ENCODE peak calls at places on chromosome 17, in nine cellular contexts. V is thyroid gland; H is D721Med; X is CD4-positive, alpha-beta T cell; G is Calu3; K is GM06990; D is astrocyte of the cerebellum; B is osteoblast; P is A549. I is an unnamed sample.

GRCh38 chr17:66304304-66305174 is 2.1 kb downstream of the PRKCA start:
- DNase-seq in V (no peak), H (no peak), X (no peak), G (peak), K (no peak), D (no peak), B (peak), P (peak), I (no peak)

GRCh38 chr17:78176548-78177025 is 8.2 kb downstream of the SYNGR2 start:
- DNase-seq in V (peak), H (no peak), X (peak), G (no peak), K (peak), D (no peak), B (peak), P (peak), I (no peak)

GRCh38 chr17:78376161-78376560 is 2.3 kb upstream of the PGS1 start:
- DNase-seq in V (no peak), H (no peak), X (no peak), G (no peak), K (no peak), D (no peak), B (peak), P (no peak), I (no peak)

GRCh38 chr17:9074106-9074505 is 52.8 kb downstream of the NTN1 start:
- DNase-seq in V (no peak), H (no peak), X (no peak), G (peak), K (no peak), D (no peak), B (no peak), P (no peak), I (no peak)

GRCh38 chr17:75876938-75877751 is 1.2 kb downstream of the TRIM47 start:
- DNase-seq in V (peak), H (no peak), X (no peak), G (peak), K (peak), D (peak), B (peak), P (peak), I (peak)

GRCh38 chr17:41882756-41883155 is 17.5 kb upstream of the KLHL11 start:
- DNase-seq in V (no peak), H (peak), X (no peak), G (no peak), K (no peak), D (no peak), B (no peak), P (no peak), I (no peak)

GRCh38 chr17:7293821-7294613 is 422 bp downstream of the YBX2 start:
- DNase-seq in V (peak), H (peak), X (no peak), G (no peak), K (no peak), D (no peak), B (peak), P (no peak), I (no peak)

GRCh38 chr17:35160354-35161201 is 13.0 kb downstream of the UNC45B start:
- DNase-seq in V (no peak), H (no peak), X (no peak), G (no peak), K (no peak), D (no peak), B (no peak), P (no peak), I (no peak)

GRCh38 chr17:76408037-76408849 is 23.8 kb downstream of the SPHK1 start:
- DNase-seq in V (peak), H (no peak), X (peak), G (peak), K (no peak), D (no peak), B (peak), P (peak), I (peak)

GRCh38 chr17:67139289-67139688 is 94.9 kb downstream of the CACNG1 start:
- DNase-seq in V (no peak), H (no peak), X (no peak), G (no peak), K (no peak), D (no peak), B (no peak), P (no peak), I (no peak)

GRCh38 chr17:64634217-64634616 is 27.9 kb downstream of the SMURF2 start:
- DNase-seq in V (no peak), H (no peak), X (no peak), G (no peak), K (no peak), D (no peak), B (no peak), P (no peak), I (no peak)

GRCh38 chr17:67260051-67260987 is 15.3 kb upstream of the HELZ start:
- DNase-seq in V (peak), H (no peak), X (no peak), G (peak), K (no peak), D (peak), B (peak), P (peak), I (no peak)

GRCh38 chr17:74071280-74071679 is 132.2 kb upstream of the RPL38 start:
- DNase-seq in V (no peak), H (no peak), X (no peak), G (no peak), K (no peak), D (no peak), B (no peak), P (no peak), I (no peak)

GRCh38 chr17:74072340-74072739 is 131.1 kb upstream of the RPL38 start:
- DNase-seq in V (no peak), H (no peak), X (no peak), G (no peak), K (no peak), D (no peak), B (no peak), P (no peak), I (no peak)

DNA sequence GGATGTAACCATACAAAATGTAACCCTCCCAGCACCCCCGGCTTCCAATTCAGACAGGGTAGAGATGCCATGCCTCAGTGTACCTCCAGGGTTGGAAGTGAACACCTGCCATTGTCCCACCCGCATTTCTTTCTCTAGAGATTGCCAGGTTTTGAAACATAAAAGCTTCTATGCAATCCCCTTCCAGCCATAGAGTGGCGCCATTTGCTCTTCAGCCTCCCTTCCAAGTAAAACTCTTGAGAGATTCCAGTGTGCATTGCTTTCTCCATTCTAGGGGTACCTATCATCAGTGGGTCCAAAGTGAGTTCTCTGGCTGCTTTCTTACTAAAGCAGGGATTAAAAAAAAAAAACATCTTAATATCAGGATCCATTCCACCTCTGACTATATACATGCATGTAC is 133.1 kb upstream of the RPL38 start:
- DNase-seq in V (no peak), H (no peak), X (no peak), G (no peak), K (no peak), D (no peak), B (no peak), P (no peak), I (no peak)
- TF ChIP-seq CTCF in V (no peak), H (peak), X (no peak), G (no peak), K (no peak), D (no peak), B (no peak), P (no peak), I (no peak)

DNA sequence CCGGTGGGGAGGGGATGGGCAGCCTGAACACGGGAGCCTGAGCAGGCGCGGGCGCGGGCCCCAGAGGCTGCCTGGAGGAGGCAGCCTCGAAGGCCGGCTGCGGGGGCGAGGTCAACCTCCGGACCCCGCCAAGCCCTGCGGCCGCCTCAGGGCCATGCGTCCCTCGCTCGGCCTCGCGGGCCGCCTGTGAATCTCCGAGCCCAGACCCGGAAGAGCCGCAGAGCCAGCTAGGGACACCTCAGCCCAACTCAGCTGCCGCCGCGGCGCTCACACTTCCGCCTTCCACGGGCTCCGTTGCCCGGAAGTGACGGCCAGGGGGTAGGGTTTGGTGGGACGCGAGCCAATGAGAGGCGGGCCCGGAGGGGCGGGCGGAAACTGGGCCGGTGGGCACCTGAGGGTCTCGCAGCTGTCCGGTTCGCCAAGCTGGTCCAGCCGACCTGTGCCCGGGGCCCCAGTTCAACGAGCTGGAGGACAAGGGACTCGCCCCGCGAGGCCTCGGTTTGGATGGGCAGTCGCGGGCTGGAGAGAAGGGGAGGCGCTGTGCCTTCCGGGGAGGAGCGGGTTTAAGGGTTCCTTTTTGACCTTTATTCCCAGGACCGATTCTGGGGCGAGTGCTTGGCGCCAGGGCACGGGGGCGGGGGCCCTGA is at the start of gene SLC38A10:
- DNase-seq in V (peak), H (peak), X (peak), G (peak), K (peak), D (peak), B (peak), P (peak), I (peak)
- TF ChIP-seq CTCF in V (no peak), H (no peak), X (no peak), G (no peak), K (no peak), D (no peak), B (no peak), P (no peak), I (no peak)

GRCh38 chr17:72657467-72658317 is 434.8 kb downstream of the SLC39A11 start:
- DNase-seq in V (no peak), H (no peak), X (no peak), G (peak), K (no peak), D (no peak), B (no peak), P (peak), I (no peak)
- TF ChIP-seq CTCF in V (no peak), H (no peak), X (no peak), G (no peak), K (peak), D (peak), B (peak), P (peak), I (peak)

GRCh38 chr17:82007495-82008257 is 15.0 kb downstream of the CENPX start:
- DNase-seq in V (no peak), H (no peak), X (no peak), G (no peak), K (no peak), D (no peak), B (peak), P (no peak), I (no peak)
- TF ChIP-seq CTCF in V (no peak), H (no peak), X (no peak), G (no peak), K (no peak), D (peak), B (peak), P (no peak), I (peak)

GRCh38 chr17:60392042-60392844 is at the start of gene USP32:
- DNase-seq in V (peak), H (peak), X (peak), G (peak), K (peak), D (peak), B (peak), P (peak), I (peak)
- TF ChIP-seq CTCF in V (no peak), H (no peak), X (peak), G (no peak), K (peak), D (no peak), B (peak), P (no peak), I (peak)

GRCh38 chr17:49548506-49549310 is 27.0 kb upstream of the NXPH3 start:
- DNase-seq in V (no peak), H (no peak), X (no peak), G (peak), K (no peak), D (no peak), B (peak), P (peak), I (no peak)
- TF ChIP-seq CTCF in V (no peak), H (peak), X (no peak), G (peak), K (peak), D (peak), B (peak), P (peak), I (peak)

GRCh38 chr17:40499551-40500189 is 1.8 kb downstream of the TNS4 start:
- DNase-seq in V (peak), H (no peak), X (no peak), G (peak), K (no peak), D (no peak), B (peak), P (peak), I (peak)
- TF ChIP-seq CTCF in V (no peak), H (no peak), X (no peak), G (no peak), K (no peak), D (no peak), B (no peak), P (no peak), I (peak)

I was measured in chondrocyte.